ENCODE peak calls at places on chromosomes 3 and 15, in nine cellular contexts. One of them, this sample, is unnamed.

GRCh38 chr15:91146728-91147127 is 46.7 kb downstream of the SV2B start:
- DNase-seq in HCT116: no peak
- DNase-seq in PC-3: peak
- DNase-seq in GM23248: no peak
- DNase-seq in OCI-LY7: no peak
- DNase-seq in neural progenitor cell: no peak
- DNase-seq in SK-N-SH: no peak
- DNase-seq in GM23338: no peak
- DNase-seq in MM.1S: no peak
- DNase-seq in this sample: no peak

GRCh38 chr3:64463981-64464380 is 223.8 kb downstream of the ADAMTS9 start:
- DNase-seq in HCT116: no peak
- DNase-seq in PC-3: no peak
- DNase-seq in GM23248: no peak
- DNase-seq in OCI-LY7: no peak
- DNase-seq in neural progenitor cell: no peak
- DNase-seq in SK-N-SH: no peak
- DNase-seq in GM23338: no peak
- DNase-seq in MM.1S: no peak
- DNase-seq in this sample: no peak

GRCh38 chr3:16448691-16449090 is 64.8 kb downstream of the RFTN1 start:
- DNase-seq in HCT116: peak
- DNase-seq in PC-3: peak
- DNase-seq in GM23248: peak
- DNase-seq in OCI-LY7: peak
- DNase-seq in neural progenitor cell: no peak
- DNase-seq in SK-N-SH: no peak
- DNase-seq in GM23338: peak
- DNase-seq in MM.1S: no peak
- DNase-seq in this sample: peak

GRCh38 chr3:99845335-99845734 is 27.7 kb downstream of the CMSS1 start:
- DNase-seq in HCT116: no peak
- DNase-seq in PC-3: no peak
- DNase-seq in GM23248: no peak
- DNase-seq in OCI-LY7: no peak
- DNase-seq in neural progenitor cell: no peak
- DNase-seq in SK-N-SH: no peak
- DNase-seq in GM23338: no peak
- DNase-seq in MM.1S: no peak
- DNase-seq in this sample: no peak

GRCh38 chr3:61505197-61505596 is 56.2 kb upstream of the PTPRG start:
- DNase-seq in HCT116: no peak
- DNase-seq in PC-3: no peak
- DNase-seq in GM23248: no peak
- DNase-seq in OCI-LY7: no peak
- DNase-seq in neural progenitor cell: no peak
- DNase-seq in SK-N-SH: no peak
- DNase-seq in GM23338: peak
- DNase-seq in MM.1S: no peak
- DNase-seq in this sample: no peak

GRCh38 chr3:139306078-139306477 is 37.7 kb upstream of the MRPS22 start:
- DNase-seq in HCT116: no peak
- DNase-seq in PC-3: no peak
- DNase-seq in GM23248: no peak
- DNase-seq in OCI-LY7: no peak
- DNase-seq in neural progenitor cell: no peak
- DNase-seq in SK-N-SH: no peak
- DNase-seq in GM23338: no peak
- DNase-seq in MM.1S: no peak
- DNase-seq in this sample: no peak

GRCh38 chr3:190497809-190498208 is 16.1 kb upstream of the IL1RAP start:
- DNase-seq in HCT116: no peak
- DNase-seq in PC-3: peak
- DNase-seq in GM23248: no peak
- DNase-seq in OCI-LY7: no peak
- DNase-seq in neural progenitor cell: no peak
- DNase-seq in SK-N-SH: no peak
- DNase-seq in GM23338: no peak
- DNase-seq in MM.1S: no peak
- DNase-seq in this sample: no peak

GRCh38 chr3:148697311-148698189 is at the start of gene AGTR1:
- DNase-seq in HCT116: no peak
- DNase-seq in PC-3: no peak
- DNase-seq in GM23248: peak
- DNase-seq in OCI-LY7: no peak
- DNase-seq in neural progenitor cell: peak
- DNase-seq in SK-N-SH: peak
- DNase-seq in GM23338: peak
- DNase-seq in MM.1S: no peak
- DNase-seq in this sample: peak

GRCh38 chr3:168885028-168885427 is 778.5 kb downstream of the MECOM start:
- DNase-seq in HCT116: no peak
- DNase-seq in PC-3: peak
- DNase-seq in GM23248: peak
- DNase-seq in OCI-LY7: no peak
- DNase-seq in neural progenitor cell: no peak
- DNase-seq in SK-N-SH: no peak
- DNase-seq in GM23338: no peak
- DNase-seq in MM.1S: no peak
- DNase-seq in this sample: no peak

GRCh38 chr15:71124937-71125755 is 9.9 kb downstream of the THSD4 start:
- DNase-seq in HCT116: no peak
- DNase-seq in PC-3: no peak
- DNase-seq in GM23248: no peak
- DNase-seq in OCI-LY7: no peak
- DNase-seq in neural progenitor cell: no peak
- DNase-seq in SK-N-SH: no peak
- DNase-seq in GM23338: no peak
- DNase-seq in MM.1S: no peak
- DNase-seq in this sample: no peak

GRCh38 chr15:71127083-71127482 is 11.8 kb downstream of the THSD4 start:
- DNase-seq in HCT116: no peak
- DNase-seq in PC-3: no peak
- DNase-seq in GM23248: no peak
- DNase-seq in OCI-LY7: no peak
- DNase-seq in neural progenitor cell: no peak
- DNase-seq in SK-N-SH: no peak
- DNase-seq in GM23338: no peak
- DNase-seq in MM.1S: no peak
- DNase-seq in this sample: no peak

GRCh38 chr15:71129660-71130059 is 14.4 kb downstream of the THSD4 start:
- DNase-seq in HCT116: no peak
- DNase-seq in PC-3: no peak
- DNase-seq in GM23248: no peak
- DNase-seq in OCI-LY7: no peak
- DNase-seq in neural progenitor cell: no peak
- DNase-seq in SK-N-SH: no peak
- DNase-seq in GM23338: no peak
- DNase-seq in MM.1S: no peak
- DNase-seq in this sample: no peak

GRCh38 chr15:71128939-71129562 is 13.8 kb downstream of the THSD4 start:
- DNase-seq in HCT116: no peak
- DNase-seq in PC-3: peak
- DNase-seq in GM23248: peak
- DNase-seq in OCI-LY7: no peak
- DNase-seq in neural progenitor cell: no peak
- DNase-seq in SK-N-SH: no peak
- DNase-seq in GM23338: no peak
- DNase-seq in MM.1S: no peak
- DNase-seq in this sample: no peak

DNA sequence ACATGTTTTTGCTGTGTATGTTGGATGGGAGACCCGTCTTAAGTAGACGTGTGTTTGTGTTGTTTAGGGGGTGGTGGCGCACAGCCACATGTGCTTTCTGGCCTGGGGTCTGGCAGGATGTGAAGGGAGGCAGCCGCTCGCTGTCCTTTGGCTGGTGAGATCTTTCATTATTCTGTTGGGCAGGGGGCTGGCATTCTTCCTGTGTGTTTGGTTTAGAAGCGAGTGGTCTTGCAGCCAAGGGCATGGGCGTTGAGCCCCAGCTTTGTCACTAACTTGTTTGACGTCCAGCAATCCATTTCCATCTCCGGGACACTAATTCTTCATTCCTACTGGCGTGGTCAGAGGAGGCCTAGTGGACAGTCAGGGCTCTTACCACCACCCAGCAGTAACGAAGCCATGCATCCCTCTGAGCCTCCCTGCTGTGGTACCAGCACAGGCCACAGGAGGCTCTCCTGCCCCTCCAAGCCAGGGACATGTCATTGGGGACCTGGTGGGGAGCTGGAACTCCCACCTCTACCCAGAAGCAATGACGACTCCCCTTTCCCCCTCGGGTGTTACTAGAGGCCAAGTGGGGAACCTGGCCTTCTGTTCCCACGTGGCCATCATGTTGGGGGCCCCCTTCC is 10.7 kb downstream of the THSD4 start:
- DNase-seq in HCT116: no peak
- DNase-seq in PC-3: no peak
- DNase-seq in GM23248: peak
- DNase-seq in OCI-LY7: no peak
- DNase-seq in neural progenitor cell: peak
- DNase-seq in SK-N-SH: peak
- DNase-seq in GM23338: peak
- DNase-seq in MM.1S: no peak
- DNase-seq in this sample: no peak
- H2AFZ ChIP-seq in HCT116: no peak
- H2AFZ ChIP-seq in PC-3: no peak
- H2AFZ ChIP-seq in GM23248: no peak
- H2AFZ ChIP-seq in OCI-LY7: no peak
- H2AFZ ChIP-seq in neural progenitor cell: no peak
- H2AFZ ChIP-seq in SK-N-SH: no peak
- H2AFZ ChIP-seq in GM23338: no peak
- H2AFZ ChIP-seq in MM.1S: no peak
- H2AFZ ChIP-seq in this sample: no peak

DNA sequence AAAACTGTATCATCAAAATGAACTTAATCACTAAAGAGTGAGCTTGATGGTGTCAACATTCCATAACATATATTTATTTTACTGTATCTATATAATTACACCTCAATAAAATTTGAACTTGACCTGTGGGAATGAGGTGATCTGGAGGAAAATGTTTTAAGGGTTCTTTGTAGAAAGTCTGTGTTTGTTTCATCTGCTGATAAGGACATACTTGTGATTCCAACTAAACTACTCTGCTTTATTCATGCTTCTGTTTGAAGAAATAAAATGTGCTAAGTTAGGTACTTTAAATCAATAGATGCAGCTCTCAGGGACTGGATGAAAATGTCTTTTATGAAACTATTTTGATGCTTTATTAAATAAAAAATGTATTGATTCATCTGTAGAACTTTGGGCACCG is 11.6 kb upstream of the PLOD2 start:
- DNase-seq in HCT116: no peak
- DNase-seq in PC-3: no peak
- DNase-seq in GM23248: no peak
- DNase-seq in OCI-LY7: no peak
- DNase-seq in neural progenitor cell: no peak
- DNase-seq in SK-N-SH: no peak
- DNase-seq in GM23338: no peak
- DNase-seq in MM.1S: no peak
- DNase-seq in this sample: no peak
- TF ChIP-seq EZH2phosphoT487 in HCT116: no peak
- TF ChIP-seq EZH2phosphoT487 in PC-3: no peak
- TF ChIP-seq EZH2phosphoT487 in GM23248: no peak
- TF ChIP-seq EZH2phosphoT487 in OCI-LY7: no peak
- TF ChIP-seq EZH2phosphoT487 in neural progenitor cell: no peak
- TF ChIP-seq EZH2phosphoT487 in SK-N-SH: no peak
- TF ChIP-seq EZH2phosphoT487 in GM23338: no peak
- TF ChIP-seq EZH2phosphoT487 in MM.1S: no peak
- TF ChIP-seq EZH2phosphoT487 in this sample: no peak

GRCh38 chr3:172083995-172084409 is 44.6 kb downstream of the FNDC3B start:
- DNase-seq in HCT116: no peak
- DNase-seq in PC-3: no peak
- DNase-seq in GM23248: no peak
- DNase-seq in OCI-LY7: no peak
- DNase-seq in neural progenitor cell: no peak
- DNase-seq in SK-N-SH: no peak
- DNase-seq in GM23338: no peak
- DNase-seq in MM.1S: no peak
- DNase-seq in this sample: no peak

GRCh38 chr3:172082820-172083513 is 43.6 kb downstream of the FNDC3B start:
- DNase-seq in HCT116: no peak
- DNase-seq in PC-3: no peak
- DNase-seq in GM23248: no peak
- DNase-seq in OCI-LY7: no peak
- DNase-seq in neural progenitor cell: no peak
- DNase-seq in SK-N-SH: no peak
- DNase-seq in GM23338: no peak
- DNase-seq in MM.1S: no peak
- DNase-seq in this sample: no peak

GRCh38 chr3:172084871-172085556 is 45.6 kb downstream of the FNDC3B start:
- DNase-seq in HCT116: no peak
- DNase-seq in PC-3: no peak
- DNase-seq in GM23248: peak
- DNase-seq in OCI-LY7: no peak
- DNase-seq in neural progenitor cell: no peak
- DNase-seq in SK-N-SH: no peak
- DNase-seq in GM23338: no peak
- DNase-seq in MM.1S: peak
- DNase-seq in this sample: no peak

GRCh38 chr3:172080503-172080902 is 41.1 kb downstream of the FNDC3B start:
- DNase-seq in HCT116: no peak
- DNase-seq in PC-3: no peak
- DNase-seq in GM23248: no peak
- DNase-seq in OCI-LY7: no peak
- DNase-seq in neural progenitor cell: no peak
- DNase-seq in SK-N-SH: no peak
- DNase-seq in GM23338: no peak
- DNase-seq in MM.1S: no peak
- DNase-seq in this sample: no peak

GRCh38 chr3:172082269-172082668 is 42.9 kb downstream of the FNDC3B start:
- DNase-seq in HCT116: no peak
- DNase-seq in PC-3: no peak
- DNase-seq in GM23248: peak
- DNase-seq in OCI-LY7: no peak
- DNase-seq in neural progenitor cell: no peak
- DNase-seq in SK-N-SH: peak
- DNase-seq in GM23338: no peak
- DNase-seq in MM.1S: no peak
- DNase-seq in this sample: peak
- H2AFZ ChIP-seq in HCT116: no peak
- H2AFZ ChIP-seq in PC-3: no peak
- H2AFZ ChIP-seq in GM23248: no peak
- H2AFZ ChIP-seq in OCI-LY7: no peak
- H2AFZ ChIP-seq in neural progenitor cell: no peak
- H2AFZ ChIP-seq in SK-N-SH: no peak
- H2AFZ ChIP-seq in GM23338: no peak
- H2AFZ ChIP-seq in MM.1S: no peak
- H2AFZ ChIP-seq in this sample: no peak

GRCh38 chr3:108131105-108131794 is 40.4 kb upstream of the CD47 start:
- DNase-seq in HCT116: peak
- DNase-seq in PC-3: peak
- DNase-seq in GM23248: peak
- DNase-seq in OCI-LY7: no peak
- DNase-seq in neural progenitor cell: no peak
- DNase-seq in SK-N-SH: no peak
- DNase-seq in GM23338: no peak
- DNase-seq in MM.1S: no peak
- DNase-seq in this sample: no peak
- TF ChIP-seq EZH2phosphoT487 in HCT116: no peak
- TF ChIP-seq EZH2phosphoT487 in PC-3: no peak
- TF ChIP-seq EZH2phosphoT487 in GM23248: no peak
- TF ChIP-seq EZH2phosphoT487 in OCI-LY7: no peak
- TF ChIP-seq EZH2phosphoT487 in neural progenitor cell: no peak
- TF ChIP-seq EZH2phosphoT487 in SK-N-SH: no peak
- TF ChIP-seq EZH2phosphoT487 in GM23338: no peak
- TF ChIP-seq EZH2phosphoT487 in MM.1S: no peak
- TF ChIP-seq EZH2phosphoT487 in this sample: no peak

GRCh38 chr15:31266712-31267111 is 59.9 kb upstream of the KLF13 start:
- DNase-seq in HCT116: no peak
- DNase-seq in PC-3: no peak
- DNase-seq in GM23248: no peak
- DNase-seq in OCI-LY7: no peak
- DNase-seq in neural progenitor cell: peak
- DNase-seq in SK-N-SH: no peak
- DNase-seq in GM23338: no peak
- DNase-seq in MM.1S: peak
- DNase-seq in this sample: peak
- H2AFZ ChIP-seq in HCT116: no peak
- H2AFZ ChIP-seq in PC-3: no peak
- H2AFZ ChIP-seq in GM23248: no peak
- H2AFZ ChIP-seq in OCI-LY7: peak
- H2AFZ ChIP-seq in neural progenitor cell: no peak
- H2AFZ ChIP-seq in SK-N-SH: no peak
- H2AFZ ChIP-seq in GM23338: peak
- H2AFZ ChIP-seq in MM.1S: peak
- H2AFZ ChIP-seq in this sample: no peak